ENCODE peak calls at places on chromosome X, in nine cellular contexts. A is GOT3; M is fibroblast of pulmonary artery; S is stimulated activated CD4-positive, alpha-beta T cell treated with anti-CD3 and anti-CD28 coated beads, Interleukin-12 subunit alpha, Interleukin-12 subunit beta, amount 100 ng/mL, for 4 hours; L is HTR-8/SVneo; N is activated T-cell treated with anti-CD3 and anti-CD28 coated beads for 1 hour; U is hippocampal formation; P is HFF-Myc; D is head of caudate nucleus. F is an unnamed sample.

GRCh38 chrX:53374222-53374820 is 48.1 kb downstream of the SMC1A start:
- DNase-seq in A (no peak), M (peak; percentile 4), S (no peak), L (no peak), N (no peak), U (no peak), P (no peak), D (no peak), F (no peak)

GRCh38 chrX:30620980-30621716 is 32.1 kb upstream of the GK start:
- DNase-seq in A (peak; percentile 14), M (peak; percentile 86), S (no peak), L (peak; percentile 87), N (no peak), U (no peak), P (peak; percentile 29), D (peak; percentile 38), F (no peak)

GRCh38 chrX:20620301-20620700 is 353.6 kb upstream of the RPS6KA3 start:
- DNase-seq in A (no peak), M (peak; percentile 4), S (no peak), L (no peak), N (no peak), U (no peak), P (no peak), D (no peak), F (no peak)

GRCh38 chrX:40406330-40406859 is 174.4 kb upstream of the ATP6AP2 start:
- DNase-seq in A (no peak), M (no peak), S (no peak), L (no peak), N (no peak), U (no peak), P (no peak), D (no peak), F (no peak)

GRCh38 chrX:96906741-96907140 is 23.0 kb downstream of the RPA4 start:
- DNase-seq in A (no peak), M (peak; percentile 68), S (no peak), L (no peak), N (no peak), U (no peak), P (no peak), D (no peak), F (no peak)

GRCh38 chrX:49166914-49167739 is 4.6 kb downstream of the MAGIX start:
- DNase-seq in A (peak; percentile 7), M (peak; percentile 79), S (peak; percentile 43), L (no peak), N (peak; percentile 45), U (peak; percentile 16), P (no peak), D (peak; percentile 39), F (peak; percentile 47)

GRCh38 chrX:19544693-19545305 is 29.5 kb upstream of the MAP3K15 start:
- DNase-seq in A (no peak), M (peak; percentile 75), S (peak; percentile 14), L (peak; percentile 47), N (no peak), U (peak; percentile 13), P (peak; percentile 43), D (peak; percentile 60), F (no peak)

GRCh38 chrX:150870487-150871340 is 27.8 kb downstream of the CD99L2 start:
- DNase-seq in A (no peak), M (peak; percentile 67), S (no peak), L (no peak), N (no peak), U (no peak), P (no peak), D (peak; percentile 33), F (no peak)

GRCh38 chrX:9456250-9457074 is 8.4 kb upstream of the TBL1X start:
- DNase-seq in A (no peak), M (no peak), S (no peak), L (no peak), N (peak; percentile 5), U (no peak), P (no peak), D (no peak), F (no peak)

GRCh38 chrX:1026263-1027015 is 186.0 kb downstream of the CRLF2 start:
- DNase-seq in A (no peak), M (no peak), S (no peak), L (no peak), N (no peak), U (no peak), P (no peak), D (no peak), F (no peak)